ENCODE peak calls at places on chromosomes 7 and 10, in five cellular contexts. One of them, this sample, is unnamed.

GRCh38 chr7:31126976-31127375 is 74.9 kb downstream of the ADCYAP1R1 start:
- DNase-seq in left cardiac atrium: no peak
- DNase-seq in esophagus squamous epithelium: no peak
- DNase-seq in NCI-H1694 treated with DMSO at 0.1 percent for 48 hours: peak
- DNase-seq in HEK293T: peak
- DNase-seq in this sample: no peak

GRCh38 chr7:31885160-31885559 is 185.0 kb downstream of the PDE1C start:
- DNase-seq in left cardiac atrium: no peak
- DNase-seq in esophagus squamous epithelium: no peak
- DNase-seq in HEK293T: no peak
- DNase-seq in NCI-H1694 treated with DMSO at 0.1 percent for 48 hours: no peak
- DNase-seq in this sample: no peak

GRCh38 chr10:96718304-96718990 is 1.9 kb downstream of the PIK3AP1 start:
- DNase-seq in NCI-H1694 treated with DMSO at 0.1 percent for 48 hours: no peak
- DNase-seq in HEK293T: no peak
- DNase-seq in esophagus squamous epithelium: no peak
- DNase-seq in left cardiac atrium: no peak
- DNase-seq in this sample: peak

GRCh38 chr7:112383671-112384417 is 66.4 kb upstream of the IFRD1 start:
- DNase-seq in HEK293T: peak
- DNase-seq in esophagus squamous epithelium: no peak
- DNase-seq in NCI-H1694 treated with DMSO at 0.1 percent for 48 hours: peak
- DNase-seq in left cardiac atrium: no peak
- DNase-seq in this sample: no peak

GRCh38 chr7:39744620-39745019 is 121.2 kb downstream of the RALA start:
- DNase-seq in HEK293T: no peak
- DNase-seq in left cardiac atrium: no peak
- DNase-seq in NCI-H1694 treated with DMSO at 0.1 percent for 48 hours: no peak
- DNase-seq in esophagus squamous epithelium: no peak
- DNase-seq in this sample: no peak

GRCh38 chr10:125026974-125027735 is 85.2 kb downstream of the ZRANB1 start:
- DNase-seq in HEK293T: no peak
- DNase-seq in NCI-H1694 treated with DMSO at 0.1 percent for 48 hours: no peak
- DNase-seq in esophagus squamous epithelium: no peak
- DNase-seq in left cardiac atrium: no peak
- DNase-seq in this sample: peak

GRCh38 chr10:122298206-122298597 is 27.1 kb downstream of the BTBD16 start:
- DNase-seq in NCI-H1694 treated with DMSO at 0.1 percent for 48 hours: no peak
- DNase-seq in left cardiac atrium: no peak
- DNase-seq in HEK293T: no peak
- DNase-seq in esophagus squamous epithelium: no peak
- DNase-seq in this sample: no peak

GRCh38 chr10:130230611-130231010 is 94.4 kb downstream of the GLRX3 start:
- DNase-seq in NCI-H1694 treated with DMSO at 0.1 percent for 48 hours: no peak
- DNase-seq in esophagus squamous epithelium: no peak
- DNase-seq in HEK293T: no peak
- DNase-seq in left cardiac atrium: no peak
- DNase-seq in this sample: no peak

GRCh38 chr7:121279060-121279620 is 49.7 kb upstream of the WNT16 start:
- DNase-seq in HEK293T: no peak
- DNase-seq in left cardiac atrium: no peak
- DNase-seq in esophagus squamous epithelium: no peak
- DNase-seq in NCI-H1694 treated with DMSO at 0.1 percent for 48 hours: no peak
- DNase-seq in this sample: no peak

GRCh38 chr7:18978108-18978495 is 139.3 kb downstream of the TWIST1 start:
- DNase-seq in HEK293T: no peak
- DNase-seq in NCI-H1694 treated with DMSO at 0.1 percent for 48 hours: no peak
- DNase-seq in esophagus squamous epithelium: no peak
- DNase-seq in left cardiac atrium: no peak
- DNase-seq in this sample: no peak

GRCh38 chr7:6614941-6615737 is at the start of gene ZNF853:
- DNase-seq in NCI-H1694 treated with DMSO at 0.1 percent for 48 hours: no peak
- DNase-seq in esophagus squamous epithelium: no peak
- DNase-seq in left cardiac atrium: peak
- DNase-seq in HEK293T: peak
- DNase-seq in this sample: no peak

This sample was measured in heart left ventricle.